ENCODE peak calls at places on chromosomes 1 and 21, in five cellular contexts. F, X, I, G and O are unnamed samples.
A peak's percentile ranks its signal among the peaks of the same experiment; 100 is the strongest.

GRCh38 chr1:180854456-180854855 is 58.2 kb upstream of the KIAA1614 start:
- DNase-seq in F (no peak), X (no peak), I (no peak), G (no peak), O (no peak)

GRCh38 chr1:86987446-86987845 is 73.0 kb downstream of the HS2ST1 start:
- DNase-seq in F (peak; percentile 15), X (no peak), I (no peak), G (no peak), O (no peak)

GRCh38 chr1:228375578-228376261 is 30.9 kb downstream of the TRIM11 start:
- DNase-seq in F (no peak), X (peak; percentile 18), I (no peak), G (peak; percentile 41), O (no peak)

GRCh38 chr1:184022651-184023050 is 14.9 kb downstream of the COLGALT2 start:
- DNase-seq in F (no peak), X (no peak), I (no peak), G (no peak), O (no peak)

GRCh38 chr1:245888809-245889208 is 618.3 kb downstream of the SMYD3 start:
- DNase-seq in F (peak; percentile 74), X (no peak), I (no peak), G (no peak), O (peak; percentile 51)

GRCh38 chr1:100250264-100250663 is 630 bp upstream of the DBT start:
- DNase-seq in F (no peak), X (no peak), I (no peak), G (no peak), O (peak; percentile 4)

GRCh38 chr21:37032877-37033471 is 26.5 kb downstream of the RIPPLY3 start:
- DNase-seq in F (no peak), X (no peak), I (peak; percentile 57), G (no peak), O (no peak)

GRCh38 chr1:28160677-28161328 is 15.7 kb downstream of the PTAFR start:
- DNase-seq in F (no peak), X (no peak), I (no peak), G (peak; percentile 63), O (no peak)

GRCh38 chr21:41641821-41642368 is 125.0 kb downstream of the RIPK4 start:
- DNase-seq in F (no peak), X (peak; percentile 67), I (no peak), G (no peak), O (no peak)

GRCh38 chr1:15768388-15768787 is 9.8 kb downstream of the FBLIM1 start:
- DNase-seq in F (peak; percentile 26), X (no peak), I (no peak), G (no peak), O (no peak)

GRCh38 chr1:160205242-160205973 is at the start of gene PEA15:
- DNase-seq in F (peak; percentile 92), X (peak; percentile 84), I (peak; percentile 89), G (peak; percentile 79), O (peak; percentile 77)

DNA sequence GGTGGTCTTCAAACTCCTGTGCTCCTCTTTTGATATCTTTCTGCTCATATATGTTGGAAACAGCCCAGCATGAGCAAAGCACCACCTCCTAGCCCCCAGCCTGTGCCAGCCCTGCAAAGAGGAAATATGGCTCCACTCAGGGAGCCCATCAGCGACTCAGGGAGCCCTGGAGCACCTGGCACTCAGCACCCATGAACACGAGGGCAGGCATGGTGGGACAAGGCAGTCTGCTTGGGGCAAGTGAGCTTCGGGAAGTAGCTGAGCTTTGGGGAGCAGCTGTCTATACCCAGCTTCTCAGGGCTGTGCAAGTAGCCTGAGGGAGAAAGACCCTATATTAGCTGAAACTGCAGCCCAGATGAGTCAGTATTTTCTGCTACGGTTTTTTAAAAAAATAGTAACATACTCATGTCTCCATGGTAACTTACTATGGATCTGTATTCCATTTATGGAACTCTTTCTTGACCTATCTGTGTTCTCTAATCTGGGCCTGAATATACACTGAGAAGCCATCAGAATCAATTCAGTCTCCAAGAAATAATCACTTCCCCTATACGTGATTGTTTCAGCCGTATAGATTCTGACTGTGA is 1.6 kb upstream of the ETS2 start:
- DNase-seq in F (no peak), X (no peak), I (no peak), G (no peak), O (no peak)
- H3K27ac ChIP-seq in F (no peak overlapping the region), X (peak overlapping the region; percentile 96), I (peak overlapping the region; percentile 96), G (peak overlapping the region; percentile 98), O (no peak overlapping the region)

GRCh38 chr1:53147171-53147570 is 4.7 kb upstream of the SLC1A7 start:
- DNase-seq in F (no peak), X (no peak), I (no peak), G (no peak), O (peak; percentile 6)

GRCh38 chr1:53145051-53145600 is 2.7 kb upstream of the SLC1A7 start:
- DNase-seq in F (no peak), X (no peak), I (no peak), G (no peak), O (no peak)

GRCh38 chr1:53144201-53144600 is 1.8 kb upstream of the SLC1A7 start:
- DNase-seq in F (no peak), X (no peak), I (no peak), G (no peak), O (no peak)

GRCh38 chr1:53145619-53145941 is 3.1 kb upstream of the SLC1A7 start:
- DNase-seq in F (no peak), X (no peak), I (no peak), G (no peak), O (no peak)

DNA sequence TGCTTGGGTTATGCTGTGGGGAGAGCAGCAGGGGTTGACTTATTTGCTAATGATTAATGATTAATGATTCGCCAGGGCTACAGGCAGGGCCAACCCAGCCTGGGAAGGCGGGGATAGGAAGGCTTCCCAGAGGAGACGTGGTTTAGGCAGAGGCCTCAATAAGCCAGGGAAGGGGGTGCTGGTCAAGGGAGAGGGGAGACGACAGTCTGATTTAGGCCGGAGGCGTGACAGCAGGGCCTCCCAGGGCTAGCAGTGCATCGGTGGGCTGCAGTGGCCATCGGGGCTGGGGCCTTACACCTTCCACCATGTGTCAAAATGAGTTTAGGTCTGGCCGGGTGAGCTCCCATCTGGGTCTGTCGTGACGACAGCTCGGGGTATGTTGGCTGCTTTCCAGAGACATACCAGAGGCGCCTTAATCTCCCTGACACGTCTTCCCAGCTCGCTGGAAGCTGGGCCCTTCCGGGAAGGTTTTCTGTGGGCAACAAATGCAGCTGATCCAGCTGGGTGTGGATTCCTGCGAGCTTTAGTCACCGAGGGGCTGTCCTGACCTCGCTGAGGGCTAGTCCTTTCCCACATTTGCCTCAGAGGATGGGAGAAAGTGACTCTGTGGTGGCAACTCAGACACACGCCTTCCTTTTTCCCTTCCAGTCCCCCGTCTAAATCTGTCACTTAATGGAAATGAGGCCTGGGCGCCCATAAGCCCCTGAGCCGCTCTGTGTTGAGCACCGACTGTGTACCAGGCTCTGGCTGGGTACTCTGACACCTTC is 3.7 kb upstream of the SLC1A7 start:
- DNase-seq in F (no peak), X (peak; percentile 77), I (peak; percentile 67), G (peak; percentile 61), O (no peak)
- H3K27ac ChIP-seq in F (no peak overlapping the region), X (peak overlapping the region; percentile 30), I (peak overlapping the region; percentile 71), G (peak overlapping the region; percentile 77), O (no peak overlapping the region)

GRCh38 chr1:55690366-55690765 is 475.2 kb upstream of the USP24 start:
- DNase-seq in F (no peak), X (peak; percentile 44), I (peak; percentile 47), G (no peak), O (no peak)
- H3K27ac ChIP-seq in F (no peak overlapping the region), X (no peak overlapping the region), I (no peak overlapping the region), G (no peak overlapping the region), O (no peak overlapping the region)

GRCh38 chr1:35809156-35810095 is 1.6 kb downstream of the AGO4 start:
- DNase-seq in F (no peak), X (no peak), I (no peak), G (no peak), O (no peak)

GRCh38 chr1:35810096-35810860 is 2.5 kb downstream of the AGO4 start:
- DNase-seq in F (no peak), X (no peak), I (no peak), G (no peak), O (no peak)

GRCh38 chr1:35807614-35808375 is at the start of gene AGO4:
- DNase-seq in F (peak; percentile 57), X (peak; percentile 74), I (peak; percentile 71), G (peak; percentile 82), O (peak; percentile 48)

DNA sequence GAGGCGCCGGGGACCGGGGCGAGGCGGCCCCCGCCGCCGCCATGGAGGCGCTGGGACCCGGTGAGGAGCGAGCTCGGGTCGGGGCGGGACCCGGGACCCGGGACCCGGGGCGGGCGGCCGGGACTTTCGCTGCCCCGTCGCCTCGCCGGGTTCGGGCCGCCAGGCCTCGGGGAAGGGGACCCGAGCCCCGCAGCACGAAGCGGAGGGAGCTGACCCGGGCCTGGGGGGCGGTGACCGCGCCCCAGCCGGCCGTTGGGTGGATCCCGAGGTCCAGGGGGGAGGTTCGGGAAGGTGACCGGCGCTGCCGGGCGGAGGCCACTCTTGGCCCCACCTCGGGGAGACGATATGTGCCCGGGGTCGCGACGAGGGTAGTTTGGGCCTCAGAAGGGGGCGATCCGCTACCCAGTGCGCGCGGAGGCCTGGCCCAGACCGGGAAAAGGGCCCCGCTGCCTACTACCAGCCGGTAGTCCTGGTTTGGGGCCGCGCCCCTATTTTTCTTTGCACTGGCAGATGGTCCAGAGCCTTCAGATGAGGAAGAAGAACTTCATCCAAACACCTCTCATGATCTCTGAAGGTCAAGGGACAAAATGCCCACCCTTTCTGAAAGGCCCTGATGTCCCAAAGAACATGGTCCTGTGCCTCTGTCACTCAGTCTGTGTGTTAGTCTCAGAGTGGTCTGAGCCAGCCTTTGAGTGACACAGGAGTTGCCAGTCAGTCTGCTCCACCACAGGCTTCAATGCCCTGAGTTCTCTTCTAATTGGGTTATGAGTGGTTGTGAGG is 750 bp downstream of the AGO4 start:
- DNase-seq in F (peak; percentile 48), X (peak; percentile 36), I (peak; percentile 55), G (peak; percentile 77), O (peak; percentile 45)
- H3K27ac ChIP-seq in F (no peak overlapping the region), X (peak overlapping the region; percentile 90), I (peak overlapping the region; percentile 82), G (peak overlapping the region; percentile 94), O (no peak overlapping the region)

GRCh38 chr1:230084408-230085177 is 17.6 kb downstream of the GALNT2 start:
- DNase-seq in F (no peak), X (peak; percentile 63), I (peak; percentile 45), G (no peak), O (no peak)
- H3K27ac ChIP-seq in F (no peak overlapping the region), X (peak overlapping the region; percentile 87), I (no peak overlapping the region), G (no peak overlapping the region), O (no peak overlapping the region)

GRCh38 chr1:6592865-6593593 is 9.6 kb downstream of the KLHL21 start:
- DNase-seq in F (no peak), X (no peak), I (no peak), G (no peak), O (no peak)

GRCh38 chr1:6592441-6592840 is 10.2 kb downstream of the KLHL21 start:
- DNase-seq in F (no peak), X (no peak), I (no peak), G (no peak), O (no peak)

GRCh38 chr1:6590046-6590445 is 10.3 kb downstream of the ZBTB48 start:
- DNase-seq in F (no peak), X (no peak), I (no peak), G (no peak), O (no peak)

GRCh38 chr1:6591222-6591621 is 11.4 kb downstream of the ZBTB48 start:
- DNase-seq in F (no peak), X (peak; percentile 45), I (no peak), G (peak; percentile 59), O (no peak)

DNA sequence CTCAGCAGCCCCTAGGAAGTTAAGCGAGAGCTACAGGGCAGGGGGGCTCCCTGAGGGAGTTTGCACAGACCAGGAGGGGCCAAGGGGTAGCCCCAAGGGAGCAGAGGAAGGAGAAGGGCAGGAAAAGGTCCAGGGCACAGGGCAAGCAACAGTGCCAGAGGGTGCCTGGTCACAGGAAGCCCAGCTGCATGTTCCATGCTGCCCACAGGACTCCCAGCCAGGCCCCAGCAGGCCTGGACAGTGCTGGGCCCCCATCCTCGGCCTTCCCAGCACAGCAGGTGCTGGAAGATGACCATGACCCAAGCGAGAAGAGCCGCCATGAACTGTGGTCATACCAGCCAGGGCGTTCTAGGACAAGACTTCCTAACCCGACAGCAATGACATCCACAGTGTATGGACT is 11.0 kb downstream of the KLHL21 start:
- DNase-seq in F (no peak), X (no peak), I (no peak), G (no peak), O (no peak)
- H3K27ac ChIP-seq in F (no peak overlapping the region), X (peak overlapping the region; percentile 98), I (no peak overlapping the region), G (no peak overlapping the region), O (no peak overlapping the region)